ENCODE peak calls at places on chromosomes 13 and 19, in eight cellular contexts. V, W, I, G, D, E, P and C are unnamed samples.

GRCh38 chr13:90154311-90154960 is 1193.1 kb upstream of the MIR17HG start:
- DNase-seq in V (no peak), E (no peak), D (no peak), I (no peak), P (no peak), G (no peak), W (no peak), C (no peak)

GRCh38 chr19:31135841-31136240 is 213.4 kb downstream of the TSHZ3 start:
- DNase-seq in V (no peak), P (no peak), D (no peak), G (no peak), W (no peak), I (no peak), E (no peak), C (no peak)

GRCh38 chr19:29510701-29511265 is 15.0 kb upstream of the VSTM2B start:
- DNase-seq in V (no peak), I (no peak), E (no peak), P (no peak), D (no peak), W (no peak), G (no peak), C (peak)

GRCh38 chr19:33747273-33747672 is 49.4 kb upstream of the KCTD15 start:
- DNase-seq in E (no peak), G (no peak), I (no peak), P (no peak), W (no peak), V (no peak), D (no peak), C (no peak)

GRCh38 chr13:93304868-93305613 is 78.4 kb downstream of the GPC6 start:
- DNase-seq in I (no peak), W (no peak), E (no peak), D (peak), V (no peak), P (no peak), G (no peak), C (no peak)

GRCh38 chr13:45341799-45342584 is 1.0 kb upstream of the TPT1 start:
- DNase-seq in P (peak), G (peak), D (peak), I (no peak), W (no peak), V (no peak), E (no peak), C (peak)

GRCh38 chr19:52748336-52748950 is 13.6 kb upstream of the ZNF611 start:
- DNase-seq in W (no peak), V (peak), I (peak), E (no peak), P (peak), G (peak), D (peak), C (no peak)

GRCh38 chr13:43227721-43228120 is 204.3 kb downstream of the DNAJC15 start:
- DNase-seq in E (no peak), I (peak), G (no peak), V (no peak), W (no peak), P (no peak), D (no peak), C (no peak)

GRCh38 chr13:65468628-65469027 is 1761.5 kb downstream of the PCDH9 start:
- DNase-seq in D (no peak), W (no peak), G (peak), V (no peak), I (no peak), E (no peak), P (no peak), C (no peak)

GRCh38 chr13:67619346-67619745 is 389.2 kb upstream of the PCDH9 start:
- DNase-seq in I (no peak), E (no peak), P (no peak), G (no peak), V (no peak), W (peak), D (no peak), C (no peak)

GRCh38 chr19:4715529-4716221 is 8.0 kb downstream of the DPP9 start:
- DNase-seq in D (peak), V (no peak), P (no peak), W (no peak), G (no peak), E (no peak), I (no peak), C (no peak)

GRCh38 chr13:110860986-110861385 is 53.9 kb downstream of the ANKRD10 start:
- DNase-seq in D (no peak), G (no peak), V (no peak), P (no peak), E (no peak), I (no peak), W (no peak), C (no peak)

GRCh38 chr13:62678039-62678438 is 1262.4 kb upstream of the PCDH20 start:
- DNase-seq in W (no peak), D (no peak), E (no peak), V (no peak), G (no peak), P (no peak), I (no peak), C (no peak)

GRCh38 chr19:29526730-29527499 is 1.1 kb downstream of the VSTM2B start:
- DNase-seq in E (no peak), P (no peak), I (peak), G (no peak), D (peak), V (no peak), W (no peak), C (no peak)

GRCh38 chr13:77389617-77389984 is 62.7 kb upstream of the MYCBP2 start:
- DNase-seq in I (no peak), D (no peak), V (no peak), E (no peak), P (no peak), W (no peak), G (no peak), C (no peak)

GRCh38 chr13:113491418-113491883 is 940 bp upstream of the DCUN1D2 start:
- DNase-seq in D (peak), P (peak), G (peak), V (peak), W (no peak), I (no peak), E (no peak), C (peak)

GRCh38 chr19:12773571-12773970 is 1.8 kb downstream of the HOOK2 start:
- DNase-seq in I (no peak), E (no peak), P (no peak), W (no peak), D (no peak), V (no peak), G (peak), C (no peak)

GRCh38 chr19:41421314-41421713 is 5.9 kb downstream of the B3GNT8 start:
- DNase-seq in I (no peak), P (no peak), W (no peak), V (no peak), E (no peak), D (no peak), G (no peak), C (no peak)

GRCh38 chr19:1158885-1159448 is 15.1 kb downstream of the SBNO2 start:
- DNase-seq in W (no peak), I (no peak), D (no peak), P (no peak), V (no peak), E (no peak), G (no peak), C (no peak)

GRCh38 chr19:14479985-14480694 is 5.0 kb upstream of the PTGER1 start:
- DNase-seq in D (peak), P (no peak), I (peak), G (peak), E (no peak), W (no peak), V (no peak), C (peak)

GRCh38 chr13:48265217-48265815 is 32.3 kb downstream of the ITM2B start:
- DNase-seq in I (no peak), D (no peak), W (no peak), E (no peak), G (no peak), V (no peak), P (no peak), C (no peak)

GRCh38 chr13:80527400-80527799 is 186.5 kb upstream of the SPRY2 start:
- DNase-seq in V (no peak), E (no peak), D (peak), W (no peak), I (no peak), P (no peak), G (no peak), C (no peak)

GRCh38 chr19:12544401-12544876 is 6.8 kb downstream of the ZNF564 start:
- DNase-seq in W (no peak), G (peak), P (no peak), V (no peak), D (no peak), E (no peak), I (no peak), C (no peak)

GRCh38 chr13:73556902-73557301 is 498.1 kb downstream of the KLF5 start:
- DNase-seq in V (peak), E (no peak), W (no peak), G (no peak), I (no peak), P (no peak), D (no peak), C (no peak)

GRCh38 chr19:13417054-13417453 is 89.2 kb downstream of the CACNA1A start:
- DNase-seq in I (no peak), G (no peak), W (no peak), V (no peak), E (no peak), D (no peak), P (no peak), C (peak)

GRCh38 chr19:51144482-51145045 is 2.5 kb downstream of the SIGLEC7 start:
- DNase-seq in D (no peak), G (no peak), P (no peak), V (no peak), I (no peak), W (no peak), E (no peak), C (no peak)

GRCh38 chr19:51141181-51141580 is 920 bp upstream of the SIGLEC7 start:
- DNase-seq in P (no peak), V (no peak), I (no peak), G (no peak), W (no peak), E (no peak), D (no peak), C (no peak)

GRCh38 chr19:51142119-51142518 is at the start of gene SIGLEC7:
- DNase-seq in I (peak), V (no peak), P (no peak), W (no peak), D (no peak), G (no peak), E (no peak), C (no peak)

GRCh38 chr19:51145926-51146493 is 3.9 kb downstream of the SIGLEC7 start:
- DNase-seq in D (no peak), I (no peak), G (no peak), E (no peak), V (no peak), P (no peak), W (no peak), C (no peak)

DNA sequence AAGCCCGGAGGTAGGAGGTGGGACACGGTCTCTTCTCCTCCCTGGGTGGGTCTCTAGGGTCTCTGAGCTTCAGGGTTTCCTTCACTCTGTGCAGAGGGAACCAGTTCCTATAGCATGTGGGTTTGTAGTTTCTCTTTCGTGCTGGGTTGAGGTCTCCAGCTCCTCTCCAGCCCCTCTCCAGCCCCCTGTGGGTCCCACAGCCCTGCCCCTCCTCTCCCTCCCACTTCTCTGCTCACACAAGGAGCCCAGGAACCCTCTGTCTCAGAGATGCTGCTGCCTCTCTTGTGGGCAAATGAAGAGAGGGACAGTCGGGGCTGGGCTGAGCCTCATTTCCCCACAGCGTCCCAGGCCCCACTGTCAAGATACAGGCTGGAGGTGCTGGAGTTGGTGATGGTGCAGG is 1.4 kb downstream of the SIGLEC7 start:
- DNase-seq in I (no peak), E (no peak), V (no peak), W (no peak), G (no peak), D (no peak), P (no peak), C (no peak)
- H3K4me3 ChIP-seq in I (no peak), E (no peak), V (no peak), W (no peak), G (no peak), D (no peak), P (no peak), C (no peak)

GRCh38 chr19:49136771-49137171 is 17.4 kb downstream of the PPFIA3 start:
- DNase-seq in W (no peak), P (no peak), G (peak), E (no peak), I (no peak), D (no peak), V (no peak), C (peak)

GRCh38 chr19:49132974-49133609 is 13.7 kb downstream of the PPFIA3 start:
- DNase-seq in W (no peak), P (no peak), E (no peak), D (peak), I (no peak), V (no peak), G (no peak), C (no peak)

GRCh38 chr19:49135686-49136085 is 16.3 kb downstream of the PPFIA3 start:
- DNase-seq in V (no peak), W (no peak), E (no peak), G (no peak), D (no peak), P (no peak), I (no peak), C (no peak)

GRCh38 chr19:49130325-49130724 is 11.0 kb downstream of the PPFIA3 start:
- DNase-seq in I (no peak), W (no peak), P (no peak), V (no peak), E (no peak), D (no peak), G (no peak), C (no peak)

DNA sequence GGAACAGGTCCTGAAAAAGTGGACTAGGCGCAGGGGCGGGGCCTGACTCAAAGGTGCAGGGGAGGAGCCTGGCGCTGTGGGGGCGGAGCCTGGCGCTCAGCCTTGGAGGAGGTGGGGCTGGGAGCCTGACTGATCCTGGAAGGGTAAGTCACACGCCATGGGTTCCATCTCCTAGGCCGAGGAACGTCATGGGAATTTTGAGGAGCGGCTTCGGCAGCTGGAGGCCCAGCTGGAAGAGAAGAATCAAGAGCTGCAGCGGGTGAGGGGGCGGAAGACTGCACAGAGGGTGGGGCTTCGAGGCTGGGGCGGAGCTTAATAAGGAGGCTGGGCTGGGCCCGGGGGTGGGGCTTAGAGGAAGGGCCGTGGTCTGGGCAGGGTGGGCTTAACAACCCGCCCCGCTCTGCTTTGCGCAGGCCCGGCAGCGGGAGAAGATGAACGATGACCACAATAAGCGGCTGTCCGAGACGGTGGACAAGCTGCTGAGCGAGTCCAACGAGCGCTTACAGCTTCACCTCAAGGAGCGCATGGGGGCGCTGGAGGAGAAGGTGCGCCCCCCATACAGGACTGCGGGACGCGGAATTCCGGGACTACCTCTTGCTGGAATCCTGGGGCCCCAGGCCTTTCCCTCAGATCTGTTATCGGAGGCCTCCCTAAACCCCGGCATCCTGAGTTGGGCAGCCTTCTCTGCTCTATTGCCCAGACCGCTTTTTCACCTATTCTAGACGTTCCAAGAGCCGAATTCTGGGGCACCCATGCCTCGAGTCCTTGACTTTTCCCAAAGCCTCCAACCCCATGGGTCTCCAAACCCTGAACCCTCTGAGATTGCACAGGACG is 14.5 kb downstream of the PPFIA3 start:
- DNase-seq in P (peak), V (no peak), I (no peak), D (peak), E (no peak), G (peak), W (no peak), C (peak)
- H3K4me3 ChIP-seq in P (no peak), V (no peak), I (no peak), D (no peak), E (no peak), G (peak), W (peak), C (peak)

GRCh38 chr19:2202366-2202765 is 33.8 kb downstream of the PLEKHJ1 start:
- DNase-seq in G (no peak), V (no peak), W (no peak), D (no peak), E (no peak), I (no peak), P (no peak), C (no peak)

GRCh38 chr19:2199861-2200623 is 36.1 kb downstream of the PLEKHJ1 start:
- DNase-seq in E (no peak), D (no peak), W (no peak), G (no peak), P (no peak), V (no peak), I (no peak), C (no peak)

GRCh38 chr19:2199215-2199614 is 35.5 kb downstream of the DOT1L start:
- DNase-seq in G (no peak), V (no peak), P (no peak), I (no peak), E (no peak), W (no peak), D (peak), C (no peak)

GRCh38 chr19:2198317-2198716 is 34.6 kb downstream of the DOT1L start:
- DNase-seq in I (no peak), E (no peak), D (no peak), W (no peak), P (no peak), V (no peak), G (no peak), C (no peak)

DNA sequence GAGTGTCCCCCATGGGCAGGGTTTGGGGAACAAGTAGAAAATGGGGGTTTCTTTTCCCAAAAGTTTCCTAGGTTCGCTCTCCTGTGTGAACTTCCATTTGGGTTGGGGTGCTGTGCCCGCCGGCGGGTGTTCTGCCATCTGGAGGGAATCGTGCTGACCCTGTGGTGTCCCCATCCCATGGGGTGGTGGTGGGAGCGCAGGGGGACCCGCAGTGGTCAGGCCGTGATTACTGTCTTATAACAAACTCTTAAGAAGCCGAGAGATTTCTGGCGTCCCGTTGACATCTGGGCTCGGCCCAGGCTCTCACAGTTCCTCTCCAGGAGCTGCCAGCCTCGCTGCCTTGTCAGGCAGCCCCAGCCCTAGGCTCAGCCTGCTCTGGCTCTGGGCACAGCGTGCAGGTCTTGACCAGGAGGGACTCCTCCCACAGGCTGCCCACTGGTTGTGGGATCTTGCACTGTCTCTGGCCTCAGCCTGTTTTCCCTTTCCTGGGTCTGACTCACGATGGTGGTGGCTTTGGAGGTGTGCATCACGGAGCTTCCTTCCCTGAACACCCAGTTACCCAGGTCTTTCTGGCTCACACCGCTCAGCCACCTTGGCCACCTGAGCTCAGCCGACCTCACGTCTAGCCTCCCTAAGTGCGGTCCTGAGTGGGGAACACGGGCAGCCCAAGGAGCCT is 34.5 kb downstream of the PLEKHJ1 start:
- DNase-seq in E (no peak), G (no peak), P (no peak), V (no peak), I (no peak), W (no peak), D (no peak), C (no peak)
- H3K4me3 ChIP-seq in E (no peak), G (no peak), P (no peak), V (no peak), I (no peak), W (no peak), D (no peak), C (no peak)

GRCh38 chr19:35055715-35056179 is 14.2 kb downstream of the HPN start:
- DNase-seq in P (no peak), D (no peak), I (no peak), V (peak), G (no peak), W (no peak), E (no peak), C (no peak)
- H3K4me3 ChIP-seq in P (no peak), D (no peak), I (no peak), V (no peak), G (no peak), W (no peak), E (no peak), C (no peak)